ENCODE peak calls at places on chromosome 17, in seven cellular contexts. T, Y, M, G, S, U and A are unnamed samples.

GRCh38 chr17:57523926-57524634 is 221.0 kb downstream of the CCDC182 start:
- DNase-seq in T (no peak), Y (no peak), M (no peak), G (no peak), S (no peak), U (no peak), A (peak; percentile 44)

GRCh38 chr17:41687828-41688640 is 651 bp upstream of the EIF1 start:
- DNase-seq in T (no peak), Y (no peak), M (peak; percentile 57), G (peak; percentile 82), S (peak; percentile 44), U (peak; percentile 62), A (peak; percentile 57)

GRCh38 chr17:30992551-30992950 is 21.7 kb downstream of the RNF135 start:
- DNase-seq in T (no peak), Y (no peak), M (no peak), G (no peak), S (no peak), U (no peak), A (no peak)

GRCh38 chr17:58005728-58006562 is 1.1 kb downstream of the SRSF1 start:
- DNase-seq in T (no peak), Y (no peak), M (no peak), G (no peak), S (no peak), U (no peak), A (no peak)

GRCh38 chr17:80855968-80856862 is 135.4 kb upstream of the CHMP6 start:
- DNase-seq in T (no peak), Y (no peak), M (peak; percentile 64), G (peak; percentile 97), S (peak; percentile 89), U (peak; percentile 61), A (peak; percentile 97)

GRCh38 chr17:66343531-66344078 is 41.2 kb downstream of the PRKCA start:
- DNase-seq in T (no peak), Y (no peak), M (no peak), G (no peak), S (no peak), U (no peak), A (no peak)

GRCh38 chr17:17835415-17836249 is 1.2 kb downstream of the SREBF1 start:
- DNase-seq in T (no peak), Y (no peak), M (no peak), G (peak; percentile 62), S (peak; percentile 28), U (no peak), A (no peak)

GRCh38 chr17:79836952-79837887 is 2.0 kb downstream of the CBX4 start:
- DNase-seq in T (peak; percentile 31), Y (peak; percentile 38), M (peak; percentile 52), G (peak; percentile 90), S (peak; percentile 88), U (peak; percentile 58), A (peak; percentile 62)

GRCh38 chr17:41814195-41814594 is 1.4 kb downstream of the FKBP10 start:
- DNase-seq in T (no peak), Y (no peak), M (no peak), G (no peak), S (peak; percentile 59), U (no peak), A (no peak)

GRCh38 chr17:36629252-36629847 is 28.0 kb downstream of the MRM1 start:
- DNase-seq in T (peak; percentile 93), Y (peak; percentile 92), M (peak; percentile 63), G (peak; percentile 85), S (peak; percentile 75), U (peak; percentile 74), A (peak; percentile 51)

GRCh38 chr17:34763727-34764665 is 184.6 kb downstream of the TMEM132E start:
- DNase-seq in T (no peak), Y (no peak), M (no peak), G (no peak), S (no peak), U (no peak), A (no peak)

GRCh38 chr17:80116923-80117380 is 15.6 kb downstream of the GAA start:
- DNase-seq in T (no peak), Y (no peak), M (no peak), G (no peak), S (no peak), U (no peak), A (no peak)

GRCh38 chr17:61411944-61412859 is 12.6 kb downstream of the TBX2 start:
- DNase-seq in T (peak; percentile 89), Y (peak; percentile 87), M (peak; percentile 70), G (peak; percentile 75), S (peak; percentile 86), U (peak; percentile 61), A (peak; percentile 79)

GRCh38 chr17:62193297-62193696 is 128.2 kb upstream of the MED13 start:
- DNase-seq in T (no peak), Y (no peak), M (no peak), G (no peak), S (no peak), U (no peak), A (no peak)

GRCh38 chr17:64118452-64118979 is 11.4 kb downstream of the ERN1 start:
- DNase-seq in T (no peak), Y (no peak), M (peak; percentile 56), G (no peak), S (peak; percentile 52), U (no peak), A (no peak)

GRCh38 chr17:43878260-43879082 is 28.9 kb downstream of the MPP2 start:
- DNase-seq in T (peak; percentile 91), Y (peak; percentile 91), M (peak; percentile 58), G (peak; percentile 73), S (peak; percentile 93), U (peak; percentile 70), A (peak; percentile 79)

GRCh38 chr17:74493381-74493833 is 27.0 kb downstream of the CD300A start:
- DNase-seq in T (peak; percentile 78), Y (peak; percentile 84), M (peak; percentile 54), G (peak; percentile 76), S (peak; percentile 79), U (peak; percentile 74), A (peak; percentile 32)

GRCh38 chr17:39094607-39095308 is 56.7 kb downstream of the PLXDC1 start:
- DNase-seq in T (no peak), Y (no peak), M (no peak), G (peak; percentile 79), S (no peak), U (no peak), A (no peak)

GRCh38 chr17:49987681-49988441 is 7.2 kb downstream of the DLX3 start:
- DNase-seq in T (no peak), Y (no peak), M (no peak), G (no peak), S (peak; percentile 32), U (no peak), A (no peak)

GRCh38 chr17:49439673-49440571 is 25.2 kb upstream of the PHB1 start:
- DNase-seq in T (no peak), Y (no peak), M (no peak), G (no peak), S (no peak), U (no peak), A (peak; percentile 28)

GRCh38 chr17:602436-602835 is 112.2 kb downstream of the VPS53 start:
- DNase-seq in T (no peak), Y (no peak), M (no peak), G (no peak), S (no peak), U (no peak), A (peak; percentile 30)

GRCh38 chr17:39818282-39819000 is 45.7 kb downstream of the IKZF3 start:
- DNase-seq in T (no peak), Y (no peak), M (no peak), G (no peak), S (no peak), U (no peak), A (no peak)

GRCh38 chr17:8745586-8746500 is 1.2 kb upstream of the CCDC42 start:
- DNase-seq in T (peak; percentile 84), Y (peak; percentile 96), M (peak; percentile 63), G (peak; percentile 83), S (peak; percentile 77), U (no peak), A (peak; percentile 33)

GRCh38 chr17:2724783-2725164 is 13.2 kb upstream of the CLUH start:
- DNase-seq in T (peak; percentile 50), Y (peak; percentile 67), M (no peak), G (peak; percentile 46), S (peak; percentile 48), U (no peak), A (peak; percentile 11)

GRCh38 chr17:81131486-81132196 is 33.7 kb upstream of the PVALEF start:
- DNase-seq in T (no peak), Y (no peak), M (no peak), G (no peak), S (no peak), U (no peak), A (no peak)

DNA sequence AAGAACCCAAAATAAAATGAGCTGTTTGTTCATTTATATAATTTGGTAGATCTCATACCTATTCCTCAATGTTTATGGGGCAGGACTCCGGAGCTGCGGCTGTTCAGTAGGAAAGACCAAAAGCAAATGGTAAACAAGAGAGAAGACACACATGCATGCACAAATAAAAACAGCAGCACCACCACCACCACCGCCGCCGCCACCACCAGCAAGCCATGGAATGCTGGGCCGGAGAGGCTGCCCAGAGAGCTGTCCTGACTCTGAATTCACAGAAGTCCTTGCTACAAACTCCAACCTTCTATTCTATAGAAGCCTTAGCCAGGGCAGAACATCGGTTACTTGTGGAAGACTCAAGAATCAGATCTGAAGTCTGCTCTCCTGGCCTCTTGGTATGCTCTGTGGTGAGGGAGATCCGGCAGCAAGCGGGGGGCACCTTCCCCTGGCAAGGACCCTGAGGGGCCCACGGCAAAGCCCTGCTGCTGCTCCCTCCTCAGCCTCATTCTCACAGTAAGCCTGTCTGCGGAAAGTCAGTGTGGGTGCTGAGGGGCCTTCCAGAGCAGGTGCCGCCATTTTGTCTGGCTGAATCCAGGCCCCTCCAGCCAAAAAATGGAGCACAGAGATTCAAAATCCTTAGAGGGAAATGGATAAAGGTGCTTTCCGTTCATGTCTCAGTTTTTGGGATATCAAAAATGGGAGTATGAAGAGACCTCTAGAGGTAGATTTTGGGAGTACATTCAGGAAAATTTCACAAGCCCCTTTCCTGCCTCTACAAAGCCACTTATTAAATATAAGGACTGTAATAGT is 6.4 kb upstream of the FOXJ1 start:
- DNase-seq in T (no peak), Y (no peak), M (no peak), G (no peak), S (peak; percentile 50), U (no peak), A (peak; percentile 32)
- TF ChIP-seq CTCF in T (peak; percentile 65), Y (peak; percentile 52), M (peak; percentile 58), G (peak; percentile 16), S (peak; percentile 68), U (peak; percentile 64), A (peak; percentile 63)

DNA sequence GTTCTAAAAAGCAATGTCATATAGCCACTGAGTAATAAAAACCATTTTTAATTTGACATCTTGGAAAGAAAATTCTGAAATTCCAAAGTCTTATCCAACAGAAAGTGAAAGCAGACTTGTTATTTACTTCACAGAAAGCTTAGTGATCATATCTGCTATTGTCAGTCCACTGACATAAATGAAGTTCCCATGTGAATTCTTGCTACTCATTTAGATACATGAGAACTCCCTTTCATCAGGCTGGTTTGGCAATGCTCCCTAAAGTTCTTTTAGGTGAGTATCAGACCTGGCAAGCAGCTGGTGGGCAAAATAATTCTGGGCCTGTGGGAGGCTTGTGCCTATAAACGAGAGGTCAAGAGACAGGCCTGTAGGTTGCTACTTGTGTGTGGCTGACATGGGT is 23.4 kb downstream of the NME2 start:
- DNase-seq in T (no peak), Y (no peak), M (no peak), G (no peak), S (no peak), U (no peak), A (no peak)
- TF ChIP-seq CTCF in T (no peak), Y (no peak), M (no peak), G (no peak), S (no peak), U (no peak), A (no peak)

GRCh38 chr17:68576811-68577551 is 24.2 kb downstream of the FAM20A start:
- DNase-seq in T (no peak), Y (no peak), M (no peak), G (no peak), S (peak; percentile 89), U (no peak), A (peak; percentile 13)
- TF ChIP-seq CTCF in T (no peak), Y (no peak), M (no peak), G (no peak), S (peak; percentile 41), U (no peak), A (no peak)

GRCh38 chr17:9905902-9906301 is 831 bp upstream of the RCVRN start:
- DNase-seq in T (peak; percentile 60), Y (peak; percentile 57), M (peak; percentile 50), G (peak; percentile 55), S (peak; percentile 46), U (no peak), A (no peak)
- TF ChIP-seq CTCF in T (peak; percentile 65), Y (peak; percentile 55), M (no peak), G (peak; percentile 65), S (peak; percentile 71), U (peak; percentile 60), A (peak; percentile 50)